ENCODE peak calls at places on chromosomes 7 and 10, in eight cellular contexts. One of them, this sample, is unnamed.

GRCh38 chr10:29039659-29040309 is 249.1 kb upstream of the LYZL1 start:
- DNase-seq in CD4-positive, alpha-beta T cell: no peak
- DNase-seq in brain microvascular endothelial cell: peak
- DNase-seq in progenitor cell of endocrine pancreas: no peak
- DNase-seq in upper lobe of left lung: no peak
- DNase-seq in psoas muscle: no peak
- DNase-seq in HCT116: no peak
- DNase-seq in tibial artery: no peak
- DNase-seq in this sample: no peak

GRCh38 chr7:150879345-150879744 is 27.0 kb downstream of the AOC1 start:
- DNase-seq in CD4-positive, alpha-beta T cell: no peak
- DNase-seq in brain microvascular endothelial cell: peak
- DNase-seq in progenitor cell of endocrine pancreas: no peak
- DNase-seq in upper lobe of left lung: no peak
- DNase-seq in psoas muscle: no peak
- DNase-seq in HCT116: no peak
- DNase-seq in tibial artery: no peak
- DNase-seq in this sample: no peak

GRCh38 chr7:154919324-154920222 is 83.4 kb downstream of the PAXIP1 start:
- DNase-seq in CD4-positive, alpha-beta T cell: no peak
- DNase-seq in brain microvascular endothelial cell: no peak
- DNase-seq in progenitor cell of endocrine pancreas: no peak
- DNase-seq in upper lobe of left lung: no peak
- DNase-seq in psoas muscle: no peak
- DNase-seq in HCT116: no peak
- DNase-seq in tibial artery: no peak
- DNase-seq in this sample: no peak

GRCh38 chr7:64768824-64769223 is 25.4 kb upstream of the ZNF138 start:
- DNase-seq in CD4-positive, alpha-beta T cell: no peak
- DNase-seq in brain microvascular endothelial cell: no peak
- DNase-seq in progenitor cell of endocrine pancreas: no peak
- DNase-seq in upper lobe of left lung: no peak
- DNase-seq in psoas muscle: no peak
- DNase-seq in HCT116: no peak
- DNase-seq in tibial artery: no peak
- DNase-seq in this sample: no peak

GRCh38 chr7:121083790-121084251 is 95.3 kb downstream of the CPED1 start:
- DNase-seq in CD4-positive, alpha-beta T cell: no peak
- DNase-seq in brain microvascular endothelial cell: no peak
- DNase-seq in progenitor cell of endocrine pancreas: no peak
- DNase-seq in upper lobe of left lung: no peak
- DNase-seq in psoas muscle: no peak
- DNase-seq in HCT116: no peak
- DNase-seq in tibial artery: no peak
- DNase-seq in this sample: no peak

GRCh38 chr10:118607768-118608354 is 12.4 kb upstream of the PRLHR start:
- DNase-seq in CD4-positive, alpha-beta T cell: no peak
- DNase-seq in brain microvascular endothelial cell: no peak
- DNase-seq in progenitor cell of endocrine pancreas: no peak
- DNase-seq in upper lobe of left lung: no peak
- DNase-seq in psoas muscle: no peak
- DNase-seq in HCT116: no peak
- DNase-seq in tibial artery: no peak
- DNase-seq in this sample: no peak

GRCh38 chr10:65891073-65891981 is 1034.5 kb upstream of the LRRTM3 start:
- DNase-seq in CD4-positive, alpha-beta T cell: no peak
- DNase-seq in brain microvascular endothelial cell: no peak
- DNase-seq in progenitor cell of endocrine pancreas: no peak
- DNase-seq in upper lobe of left lung: no peak
- DNase-seq in psoas muscle: no peak
- DNase-seq in HCT116: no peak
- DNase-seq in tibial artery: no peak
- DNase-seq in this sample: no peak

GRCh38 chr7:46850563-46851325 is 731.2 kb downstream of the TNS3 start:
- DNase-seq in CD4-positive, alpha-beta T cell: no peak
- DNase-seq in brain microvascular endothelial cell: no peak
- DNase-seq in progenitor cell of endocrine pancreas: no peak
- DNase-seq in upper lobe of left lung: no peak
- DNase-seq in psoas muscle: no peak
- DNase-seq in HCT116: no peak
- DNase-seq in tibial artery: no peak
- DNase-seq in this sample: no peak

GRCh38 chr7:101066858-101067227 is 18.4 kb upstream of the TRIM56 start:
- DNase-seq in CD4-positive, alpha-beta T cell: no peak
- DNase-seq in brain microvascular endothelial cell: peak
- DNase-seq in progenitor cell of endocrine pancreas: no peak
- DNase-seq in upper lobe of left lung: no peak
- DNase-seq in psoas muscle: no peak
- DNase-seq in HCT116: no peak
- DNase-seq in tibial artery: no peak
- DNase-seq in this sample: no peak

GRCh38 chr10:14386202-14386593 is 55.5 kb upstream of the FRMD4A start:
- DNase-seq in CD4-positive, alpha-beta T cell: no peak
- DNase-seq in brain microvascular endothelial cell: peak
- DNase-seq in progenitor cell of endocrine pancreas: no peak
- DNase-seq in upper lobe of left lung: no peak
- DNase-seq in psoas muscle: no peak
- DNase-seq in HCT116: no peak
- DNase-seq in tibial artery: no peak
- DNase-seq in this sample: no peak

GRCh38 chr7:2138146-2138765 is 94.5 kb downstream of the MAD1L1 start:
- DNase-seq in CD4-positive, alpha-beta T cell: peak
- DNase-seq in brain microvascular endothelial cell: no peak
- DNase-seq in progenitor cell of endocrine pancreas: no peak
- DNase-seq in upper lobe of left lung: no peak
- DNase-seq in psoas muscle: no peak
- DNase-seq in HCT116: no peak
- DNase-seq in tibial artery: no peak
- DNase-seq in this sample: peak

GRCh38 chr10:12795723-12796122 is 205.8 kb downstream of the CCDC3 start:
- DNase-seq in CD4-positive, alpha-beta T cell: no peak
- DNase-seq in brain microvascular endothelial cell: no peak
- DNase-seq in progenitor cell of endocrine pancreas: no peak
- DNase-seq in upper lobe of left lung: no peak
- DNase-seq in psoas muscle: no peak
- DNase-seq in HCT116: no peak
- DNase-seq in tibial artery: peak
- DNase-seq in this sample: no peak

GRCh38 chr7:2142386-2142785 is 90.4 kb downstream of the MAD1L1 start:
- DNase-seq in CD4-positive, alpha-beta T cell: no peak
- DNase-seq in brain microvascular endothelial cell: no peak
- DNase-seq in progenitor cell of endocrine pancreas: no peak
- DNase-seq in upper lobe of left lung: no peak
- DNase-seq in psoas muscle: no peak
- DNase-seq in HCT116: no peak
- DNase-seq in tibial artery: no peak
- DNase-seq in this sample: no peak

GRCh38 chr7:6533893-6534804 is 17.1 kb downstream of the GRID2IP start:
- DNase-seq in CD4-positive, alpha-beta T cell: no peak
- DNase-seq in brain microvascular endothelial cell: no peak
- DNase-seq in progenitor cell of endocrine pancreas: no peak
- DNase-seq in upper lobe of left lung: no peak
- DNase-seq in psoas muscle: no peak
- DNase-seq in HCT116: no peak
- DNase-seq in tibial artery: no peak
- DNase-seq in this sample: no peak

GRCh38 chr10:1036341-1036791 is 10.7 kb upstream of the IDI2 start:
- DNase-seq in CD4-positive, alpha-beta T cell: no peak
- DNase-seq in brain microvascular endothelial cell: peak
- DNase-seq in progenitor cell of endocrine pancreas: no peak
- DNase-seq in upper lobe of left lung: no peak
- DNase-seq in psoas muscle: peak
- DNase-seq in HCT116: no peak
- DNase-seq in tibial artery: no peak
- DNase-seq in this sample: no peak

GRCh38 chr10:15427836-15428414 is 56.8 kb upstream of the FAM171A1 start:
- DNase-seq in CD4-positive, alpha-beta T cell: no peak
- DNase-seq in brain microvascular endothelial cell: peak
- DNase-seq in progenitor cell of endocrine pancreas: no peak
- DNase-seq in upper lobe of left lung: no peak
- DNase-seq in psoas muscle: no peak
- DNase-seq in HCT116: peak
- DNase-seq in tibial artery: no peak
- DNase-seq in this sample: no peak

GRCh38 chr10:44157574-44157973 is 227.3 kb downstream of the CXCL12 start:
- DNase-seq in CD4-positive, alpha-beta T cell: no peak
- DNase-seq in brain microvascular endothelial cell: no peak
- DNase-seq in progenitor cell of endocrine pancreas: no peak
- DNase-seq in upper lobe of left lung: no peak
- DNase-seq in psoas muscle: no peak
- DNase-seq in HCT116: no peak
- DNase-seq in tibial artery: no peak
- DNase-seq in this sample: no peak

GRCh38 chr7:26910221-26910620 is 45.8 kb upstream of the SKAP2 start:
- DNase-seq in CD4-positive, alpha-beta T cell: no peak
- DNase-seq in brain microvascular endothelial cell: peak
- DNase-seq in progenitor cell of endocrine pancreas: no peak
- DNase-seq in upper lobe of left lung: peak
- DNase-seq in psoas muscle: no peak
- DNase-seq in HCT116: peak
- DNase-seq in tibial artery: no peak
- DNase-seq in this sample: no peak

GRCh38 chr7:1114505-1114904 is 26.6 kb downstream of the GPER1 start:
- DNase-seq in CD4-positive, alpha-beta T cell: no peak
- DNase-seq in brain microvascular endothelial cell: no peak
- DNase-seq in progenitor cell of endocrine pancreas: no peak
- DNase-seq in upper lobe of left lung: no peak
- DNase-seq in psoas muscle: peak
- DNase-seq in HCT116: no peak
- DNase-seq in tibial artery: no peak
- DNase-seq in this sample: no peak

DNA sequence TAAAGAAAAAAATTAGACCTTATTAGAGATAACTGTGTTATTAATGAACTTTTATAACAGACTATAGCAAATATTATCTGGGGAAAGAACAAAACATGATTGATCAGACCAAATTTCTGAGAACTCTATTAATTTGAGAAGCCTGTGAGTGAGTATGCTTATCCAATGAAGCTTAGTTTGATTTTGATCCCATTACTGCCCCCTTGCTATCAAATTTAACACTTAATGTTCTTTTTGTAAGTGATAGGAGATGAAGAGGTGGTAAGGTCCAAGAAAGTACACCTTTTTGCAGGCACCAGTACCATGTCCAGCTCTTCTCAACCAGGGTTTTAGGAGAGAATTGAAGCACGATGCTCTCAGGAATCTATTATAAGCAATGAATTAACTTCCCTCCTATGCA is 49.9 kb downstream of the ZNF365 start:
- DNase-seq in CD4-positive, alpha-beta T cell: no peak
- DNase-seq in brain microvascular endothelial cell: no peak
- DNase-seq in progenitor cell of endocrine pancreas: no peak
- DNase-seq in upper lobe of left lung: no peak
- DNase-seq in psoas muscle: no peak
- DNase-seq in HCT116: no peak
- DNase-seq in tibial artery: no peak
- DNase-seq in this sample: no peak
- TF ChIP-seq CTCF in CD4-positive, alpha-beta T cell: no peak
- TF ChIP-seq CTCF in brain microvascular endothelial cell: peak
- TF ChIP-seq CTCF in progenitor cell of endocrine pancreas: no peak
- TF ChIP-seq CTCF in upper lobe of left lung: no peak
- TF ChIP-seq CTCF in psoas muscle: no peak
- TF ChIP-seq CTCF in HCT116: peak
- TF ChIP-seq CTCF in tibial artery: no peak
- TF ChIP-seq CTCF in this sample: peak

GRCh38 chr7:94064541-94065191 is 60.5 kb upstream of the BET1 start:
- DNase-seq in CD4-positive, alpha-beta T cell: no peak
- DNase-seq in brain microvascular endothelial cell: peak
- DNase-seq in progenitor cell of endocrine pancreas: no peak
- DNase-seq in upper lobe of left lung: no peak
- DNase-seq in psoas muscle: no peak
- DNase-seq in HCT116: no peak
- DNase-seq in tibial artery: no peak
- DNase-seq in this sample: no peak
- TF ChIP-seq CTCF in CD4-positive, alpha-beta T cell: no peak
- TF ChIP-seq CTCF in brain microvascular endothelial cell: peak
- TF ChIP-seq CTCF in progenitor cell of endocrine pancreas: no peak
- TF ChIP-seq CTCF in upper lobe of left lung: no peak
- TF ChIP-seq CTCF in psoas muscle: no peak
- TF ChIP-seq CTCF in HCT116: no peak
- TF ChIP-seq CTCF in tibial artery: no peak
- TF ChIP-seq CTCF in this sample: no peak

DNA sequence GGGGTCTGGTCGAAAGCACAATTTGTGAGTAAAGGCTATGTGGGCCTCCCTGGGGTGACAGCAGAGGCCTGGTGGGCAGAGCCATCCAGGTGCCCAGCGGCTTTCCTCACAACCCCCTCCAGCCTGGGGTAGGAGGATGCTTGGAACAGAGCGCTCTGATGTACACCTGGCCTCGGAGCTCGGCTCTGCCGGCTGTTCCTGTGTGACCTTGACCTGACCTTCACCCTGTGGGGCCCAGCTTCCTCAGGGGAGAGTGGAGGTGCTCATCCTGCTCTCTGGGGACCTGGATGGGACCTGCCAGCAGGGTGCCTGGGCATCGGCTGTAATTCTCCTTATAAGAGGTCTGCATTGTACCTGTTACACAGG is 28.9 kb downstream of the RET start:
- DNase-seq in CD4-positive, alpha-beta T cell: no peak
- DNase-seq in brain microvascular endothelial cell: no peak
- DNase-seq in progenitor cell of endocrine pancreas: no peak
- DNase-seq in upper lobe of left lung: no peak
- DNase-seq in psoas muscle: no peak
- DNase-seq in HCT116: no peak
- DNase-seq in tibial artery: no peak
- DNase-seq in this sample: no peak
- TF ChIP-seq CTCF in CD4-positive, alpha-beta T cell: peak
- TF ChIP-seq CTCF in brain microvascular endothelial cell: no peak
- TF ChIP-seq CTCF in progenitor cell of endocrine pancreas: no peak
- TF ChIP-seq CTCF in upper lobe of left lung: no peak
- TF ChIP-seq CTCF in psoas muscle: no peak
- TF ChIP-seq CTCF in HCT116: no peak
- TF ChIP-seq CTCF in tibial artery: no peak
- TF ChIP-seq CTCF in this sample: no peak

GRCh38 chr7:28178537-28178936 is 2.1 kb downstream of the JAZF1 start:
- DNase-seq in CD4-positive, alpha-beta T cell: no peak
- DNase-seq in brain microvascular endothelial cell: no peak
- DNase-seq in progenitor cell of endocrine pancreas: no peak
- DNase-seq in upper lobe of left lung: no peak
- DNase-seq in psoas muscle: no peak
- DNase-seq in HCT116: no peak
- DNase-seq in tibial artery: no peak
- DNase-seq in this sample: no peak
- TF ChIP-seq CTCF in CD4-positive, alpha-beta T cell: no peak
- TF ChIP-seq CTCF in brain microvascular endothelial cell: no peak
- TF ChIP-seq CTCF in progenitor cell of endocrine pancreas: no peak
- TF ChIP-seq CTCF in upper lobe of left lung: no peak
- TF ChIP-seq CTCF in psoas muscle: no peak
- TF ChIP-seq CTCF in HCT116: no peak
- TF ChIP-seq CTCF in tibial artery: no peak
- TF ChIP-seq CTCF in this sample: no peak

This sample was measured in neural crest cell.